ENCODE peak calls at places on chromosomes 13 and 19, in ten cellular contexts. One of them, this sample, is unnamed.
A peak's percentile ranks its signal among the peaks of the same experiment; 100 is the strongest.

GRCh38 chr19:45713141-45713540 is 17.6 kb downstream of the FBXO46 start:
- DNase-seq in cardiac muscle cell: no peak
- DNase-seq in astrocyte of the cerebellum: no peak
- DNase-seq in fibroblast of mammary gland: no peak
- DNase-seq in spleen: no peak
- DNase-seq in heart left ventricle: no peak
- DNase-seq in ovary: no peak
- DNase-seq in HFF-Myc: no peak
- DNase-seq in AG04450: no peak
- DNase-seq in A549: no peak
- DNase-seq in this sample: no peak

GRCh38 chr13:113882266-113882627 is 18.4 kb upstream of the GAS6 start:
- DNase-seq in ovary: no peak
- DNase-seq in astrocyte of the cerebellum: no peak
- DNase-seq in spleen: no peak
- DNase-seq in A549: no peak
- DNase-seq in fibroblast of mammary gland: no peak
- DNase-seq in HFF-Myc: no peak
- DNase-seq in cardiac muscle cell: no peak
- DNase-seq in AG04450: no peak
- DNase-seq in heart left ventricle: peak; percentile 84
- DNase-seq in this sample: no peak

GRCh38 chr19:4566402-4567051 is 7.0 kb upstream of the SEMA6B start:
- DNase-seq in spleen: no peak
- DNase-seq in astrocyte of the cerebellum: no peak
- DNase-seq in heart left ventricle: no peak
- DNase-seq in HFF-Myc: no peak
- DNase-seq in fibroblast of mammary gland: no peak
- DNase-seq in A549: no peak
- DNase-seq in cardiac muscle cell: no peak
- DNase-seq in ovary: no peak
- DNase-seq in AG04450: no peak
- DNase-seq in this sample: no peak

GRCh38 chr19:46753420-46754155 is 7.3 kb upstream of the STRN4 start:
- DNase-seq in HFF-Myc: no peak
- DNase-seq in cardiac muscle cell: peak; percentile 37
- DNase-seq in astrocyte of the cerebellum: no peak
- DNase-seq in A549: peak; percentile 79
- DNase-seq in fibroblast of mammary gland: peak; percentile 39
- DNase-seq in ovary: no peak
- DNase-seq in heart left ventricle: no peak
- DNase-seq in AG04450: no peak
- DNase-seq in spleen: peak; percentile 88
- DNase-seq in this sample: peak; percentile 38

GRCh38 chr13:99605417-99606321 is 104.4 kb downstream of the TM9SF2 start:
- DNase-seq in astrocyte of the cerebellum: no peak
- DNase-seq in AG04450: no peak
- DNase-seq in HFF-Myc: no peak
- DNase-seq in cardiac muscle cell: peak; percentile 48
- DNase-seq in A549: peak; percentile 54
- DNase-seq in heart left ventricle: no peak
- DNase-seq in fibroblast of mammary gland: peak; percentile 14
- DNase-seq in ovary: peak; percentile 48
- DNase-seq in spleen: peak; percentile 89
- DNase-seq in this sample: peak; percentile 50

GRCh38 chr13:47463726-47464125 is 537.3 kb downstream of the SUCLA2 start:
- DNase-seq in A549: no peak
- DNase-seq in heart left ventricle: no peak
- DNase-seq in spleen: no peak
- DNase-seq in HFF-Myc: no peak
- DNase-seq in astrocyte of the cerebellum: no peak
- DNase-seq in fibroblast of mammary gland: peak; percentile 78
- DNase-seq in cardiac muscle cell: peak; percentile 63
- DNase-seq in AG04450: peak; percentile 18
- DNase-seq in ovary: no peak
- DNase-seq in this sample: no peak

GRCh38 chr13:66114127-66114526 is 1116.0 kb downstream of the PCDH9 start:
- DNase-seq in cardiac muscle cell: no peak
- DNase-seq in astrocyte of the cerebellum: no peak
- DNase-seq in heart left ventricle: no peak
- DNase-seq in spleen: no peak
- DNase-seq in AG04450: no peak
- DNase-seq in ovary: no peak
- DNase-seq in fibroblast of mammary gland: peak; percentile 80
- DNase-seq in A549: no peak
- DNase-seq in HFF-Myc: peak; percentile 10
- DNase-seq in this sample: no peak

GRCh38 chr19:18167975-18168645 is 5.5 kb upstream of the IFI30 start:
- DNase-seq in AG04450: no peak
- DNase-seq in spleen: peak; percentile 89
- DNase-seq in fibroblast of mammary gland: peak; percentile 37
- DNase-seq in A549: peak; percentile 81
- DNase-seq in cardiac muscle cell: peak; percentile 52
- DNase-seq in ovary: peak; percentile 50
- DNase-seq in HFF-Myc: no peak
- DNase-seq in heart left ventricle: no peak
- DNase-seq in astrocyte of the cerebellum: no peak
- DNase-seq in this sample: no peak

GRCh38 chr19:20964798-20965197 is 41.7 kb downstream of the ZNF85 start:
- DNase-seq in AG04450: no peak
- DNase-seq in cardiac muscle cell: no peak
- DNase-seq in ovary: no peak
- DNase-seq in A549: no peak
- DNase-seq in astrocyte of the cerebellum: no peak
- DNase-seq in heart left ventricle: no peak
- DNase-seq in fibroblast of mammary gland: no peak
- DNase-seq in spleen: no peak
- DNase-seq in HFF-Myc: no peak
- DNase-seq in this sample: no peak

GRCh38 chr13:113877149-113877990 is 13.5 kb upstream of the GAS6 start:
- DNase-seq in astrocyte of the cerebellum: no peak
- DNase-seq in spleen: no peak
- DNase-seq in HFF-Myc: no peak
- DNase-seq in heart left ventricle: peak; percentile 60
- DNase-seq in cardiac muscle cell: no peak
- DNase-seq in A549: no peak
- DNase-seq in AG04450: no peak
- DNase-seq in fibroblast of mammary gland: no peak
- DNase-seq in ovary: no peak
- DNase-seq in this sample: no peak

GRCh38 chr13:37194428-37194861 is 89.0 kb upstream of the CSNK1A1L start:
- DNase-seq in cardiac muscle cell: peak; percentile 35
- DNase-seq in heart left ventricle: no peak
- DNase-seq in AG04450: peak; percentile 6
- DNase-seq in fibroblast of mammary gland: peak; percentile 85
- DNase-seq in spleen: no peak
- DNase-seq in A549: no peak
- DNase-seq in ovary: no peak
- DNase-seq in astrocyte of the cerebellum: peak; percentile 50
- DNase-seq in HFF-Myc: no peak
- DNase-seq in this sample: no peak

GRCh38 chr19:36340786-36341386 is 38.1 kb downstream of the ZFP14 start:
- DNase-seq in fibroblast of mammary gland: no peak
- DNase-seq in AG04450: no peak
- DNase-seq in ovary: no peak
- DNase-seq in spleen: no peak
- DNase-seq in A549: no peak
- DNase-seq in cardiac muscle cell: no peak
- DNase-seq in astrocyte of the cerebellum: no peak
- DNase-seq in HFF-Myc: no peak
- DNase-seq in heart left ventricle: no peak
- DNase-seq in this sample: no peak
- H3K4me3 ChIP-seq in fibroblast of mammary gland: no peak overlapping the region
- H3K4me3 ChIP-seq in AG04450: no peak overlapping the region
- H3K4me3 ChIP-seq in ovary: no peak overlapping the region
- H3K4me3 ChIP-seq in spleen: no peak overlapping the region
- H3K4me3 ChIP-seq in A549: no peak overlapping the region
- H3K4me3 ChIP-seq in cardiac muscle cell: no peak overlapping the region
- H3K4me3 ChIP-seq in astrocyte of the cerebellum: no peak overlapping the region
- H3K4me3 ChIP-seq in HFF-Myc: no peak overlapping the region
- H3K4me3 ChIP-seq in heart left ventricle: no peak overlapping the region
- H3K4me3 ChIP-seq in this sample: no peak overlapping the region

DNA sequence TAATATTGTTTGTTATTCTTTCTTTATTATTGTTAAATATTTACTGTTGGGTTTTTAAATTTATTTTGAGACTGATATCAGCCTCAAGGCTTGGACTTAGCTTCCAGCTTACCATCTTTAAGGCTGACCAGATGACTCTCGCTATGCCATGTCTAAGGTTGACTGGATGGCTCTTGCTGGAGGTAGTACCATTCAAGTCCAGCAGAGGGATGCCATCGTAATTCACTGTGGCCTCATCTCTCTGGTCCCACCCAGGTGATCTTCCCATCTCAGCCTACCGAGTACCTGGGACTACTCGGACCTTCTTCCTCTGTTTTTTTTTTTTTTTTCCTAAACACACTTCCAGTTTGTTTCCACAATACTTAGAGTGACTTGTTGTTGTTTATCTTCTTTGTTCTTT is 41.7 kb upstream of the ZNF91 start:
- DNase-seq in ovary: no peak
- DNase-seq in astrocyte of the cerebellum: no peak
- DNase-seq in AG04450: no peak
- DNase-seq in A549: peak; percentile 10
- DNase-seq in cardiac muscle cell: no peak
- DNase-seq in HFF-Myc: no peak
- DNase-seq in fibroblast of mammary gland: peak; percentile 2
- DNase-seq in heart left ventricle: no peak
- DNase-seq in spleen: no peak
- DNase-seq in this sample: no peak
- TF ChIP-seq CTCF in ovary: no peak
- TF ChIP-seq CTCF in astrocyte of the cerebellum: peak; percentile 33
- TF ChIP-seq CTCF in AG04450: peak; percentile 37
- TF ChIP-seq CTCF in A549: no peak
- TF ChIP-seq CTCF in cardiac muscle cell: no peak
- TF ChIP-seq CTCF in HFF-Myc: no peak
- TF ChIP-seq CTCF in fibroblast of mammary gland: peak; percentile 28
- TF ChIP-seq CTCF in heart left ventricle: peak; percentile 8
- TF ChIP-seq CTCF in spleen: peak; percentile 13
- TF ChIP-seq CTCF in this sample: peak; percentile 22

DNA sequence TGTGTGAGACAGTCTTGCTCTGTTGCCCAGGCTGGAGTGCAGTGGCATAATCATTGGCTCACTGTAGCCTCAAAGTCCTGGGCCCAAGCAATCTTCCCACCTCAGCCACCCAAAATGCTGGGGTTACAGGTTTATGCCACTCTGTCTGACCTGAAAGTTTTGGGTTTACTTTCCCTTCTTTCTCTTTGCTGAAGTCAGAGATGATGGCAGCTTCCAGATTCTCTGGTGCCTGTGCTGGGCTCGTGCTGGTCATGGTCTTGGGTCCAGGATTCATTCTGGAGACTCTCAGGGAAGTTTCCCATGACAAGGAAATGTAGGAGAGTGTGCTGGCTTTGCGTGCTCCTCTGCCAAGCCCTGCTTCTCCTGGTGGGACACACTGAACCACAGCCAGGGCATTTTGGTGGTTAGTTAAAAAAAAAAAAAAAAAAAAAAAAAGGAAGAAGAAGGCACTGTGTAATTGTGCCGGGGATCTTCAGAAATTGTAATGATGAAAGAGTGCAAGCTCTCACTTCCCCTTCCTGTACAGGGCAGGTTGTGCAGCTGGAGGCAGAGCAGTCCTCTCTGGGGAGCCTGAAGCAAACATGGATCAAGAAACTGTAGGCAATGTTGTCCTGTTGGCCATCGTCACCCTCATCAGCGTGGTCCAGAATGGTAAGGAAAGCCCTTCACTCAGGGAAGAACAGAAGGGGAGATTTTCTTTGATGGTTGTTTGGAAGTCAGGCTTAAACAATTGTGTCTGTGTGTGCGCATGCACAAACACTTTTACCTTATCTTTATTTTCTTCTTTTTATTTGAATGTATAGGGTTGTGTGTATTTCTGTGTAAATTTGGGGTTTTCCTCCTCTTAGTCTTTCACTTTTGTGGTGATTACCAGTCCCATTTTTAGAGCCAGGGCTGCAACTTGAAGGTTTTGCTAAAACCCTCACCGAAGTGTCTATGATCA is at the start of gene ALOX5AP:
- DNase-seq in fibroblast of mammary gland: no peak
- DNase-seq in spleen: peak; percentile 84
- DNase-seq in astrocyte of the cerebellum: no peak
- DNase-seq in heart left ventricle: no peak
- DNase-seq in HFF-Myc: no peak
- DNase-seq in A549: no peak
- DNase-seq in ovary: no peak
- DNase-seq in AG04450: no peak
- DNase-seq in cardiac muscle cell: no peak
- DNase-seq in this sample: peak; percentile 60
- H3K4me3 ChIP-seq in fibroblast of mammary gland: no peak within 1 kb of the TSS
- H3K4me3 ChIP-seq in spleen: peak within 1 kb of the TSS; percentile 31
- H3K4me3 ChIP-seq in astrocyte of the cerebellum: no peak within 1 kb of the TSS
- H3K4me3 ChIP-seq in heart left ventricle: no peak within 1 kb of the TSS
- H3K4me3 ChIP-seq in HFF-Myc: no peak within 1 kb of the TSS
- H3K4me3 ChIP-seq in A549: no peak within 1 kb of the TSS
- H3K4me3 ChIP-seq in ovary: no peak within 1 kb of the TSS
- H3K4me3 ChIP-seq in AG04450: no peak within 1 kb of the TSS
- H3K4me3 ChIP-seq in cardiac muscle cell: no peak within 1 kb of the TSS
- H3K4me3 ChIP-seq in this sample: peak within 1 kb of the TSS; percentile 49

GRCh38 chr19:14689598-14690503 is at the start of gene ZNF333:
- DNase-seq in cardiac muscle cell: peak; percentile 95
- DNase-seq in AG04450: peak; percentile 77
- DNase-seq in ovary: peak; percentile 95
- DNase-seq in spleen: peak; percentile 99
- DNase-seq in heart left ventricle: peak; percentile 99
- DNase-seq in fibroblast of mammary gland: peak; percentile 86
- DNase-seq in astrocyte of the cerebellum: peak; percentile 62
- DNase-seq in HFF-Myc: peak; percentile 49
- DNase-seq in A549: peak; percentile 54
- DNase-seq in this sample: peak; percentile 97

GRCh38 chr19:14682084-14682483 is 7.4 kb upstream of the ADGRE3 start:
- DNase-seq in ovary: no peak
- DNase-seq in heart left ventricle: no peak
- DNase-seq in HFF-Myc: no peak
- DNase-seq in A549: no peak
- DNase-seq in spleen: no peak
- DNase-seq in fibroblast of mammary gland: no peak
- DNase-seq in astrocyte of the cerebellum: no peak
- DNase-seq in AG04450: no peak
- DNase-seq in cardiac muscle cell: no peak
- DNase-seq in this sample: no peak

GRCh38 chr19:14683439-14683838 is 6.4 kb upstream of the ZNF333 start:
- DNase-seq in fibroblast of mammary gland: no peak
- DNase-seq in A549: no peak
- DNase-seq in astrocyte of the cerebellum: no peak
- DNase-seq in spleen: no peak
- DNase-seq in heart left ventricle: no peak
- DNase-seq in AG04450: no peak
- DNase-seq in cardiac muscle cell: no peak
- DNase-seq in HFF-Myc: no peak
- DNase-seq in ovary: no peak
- DNase-seq in this sample: no peak

DNA sequence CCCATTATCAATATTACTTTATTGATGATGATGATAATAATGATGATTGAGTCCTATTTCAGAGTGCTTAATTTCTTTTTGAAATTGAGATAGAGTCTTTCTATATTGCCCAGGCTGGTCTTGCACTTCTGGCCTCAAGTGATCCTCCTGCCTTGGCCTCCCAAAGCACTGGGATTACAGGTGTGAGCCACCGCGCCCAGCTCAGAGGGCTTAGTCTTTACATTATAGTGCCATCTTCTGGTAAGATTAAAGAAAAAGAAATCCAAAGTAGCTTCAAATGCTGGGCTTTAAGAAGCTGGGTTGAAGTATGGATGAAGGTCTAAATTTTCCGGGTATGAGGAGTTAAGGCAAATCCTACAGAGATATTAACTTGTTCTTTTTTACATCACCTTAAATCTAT is 3.4 kb upstream of the ZNF333 start:
- DNase-seq in cardiac muscle cell: peak; percentile 30
- DNase-seq in heart left ventricle: no peak
- DNase-seq in HFF-Myc: no peak
- DNase-seq in spleen: no peak
- DNase-seq in AG04450: no peak
- DNase-seq in fibroblast of mammary gland: peak; percentile 25
- DNase-seq in astrocyte of the cerebellum: no peak
- DNase-seq in A549: no peak
- DNase-seq in ovary: no peak
- DNase-seq in this sample: peak; percentile 17
- TF ChIP-seq CTCF in cardiac muscle cell: peak; percentile 29
- TF ChIP-seq CTCF in heart left ventricle: peak; percentile 30
- TF ChIP-seq CTCF in HFF-Myc: no peak
- TF ChIP-seq CTCF in spleen: peak; percentile 56
- TF ChIP-seq CTCF in AG04450: peak; percentile 35
- TF ChIP-seq CTCF in fibroblast of mammary gland: peak; percentile 24
- TF ChIP-seq CTCF in astrocyte of the cerebellum: no peak
- TF ChIP-seq CTCF in A549: peak; percentile 46
- TF ChIP-seq CTCF in ovary: no peak
- TF ChIP-seq CTCF in this sample: peak; percentile 19

This sample was measured in GM06990.